ENCODE peak calls at places on chromosomes 3 and 15, in six cellular contexts. One of them, this sample, is unnamed.

GRCh38 chr15:73318463-73319351 is 50.1 kb downstream of the HCN4 start:
- DNase-seq in lung: no peak
- DNase-seq in effector memory CD4-positive, alpha-beta T cell: no peak
- DNase-seq in PC-3: no peak
- DNase-seq in HL-60: no peak
- DNase-seq in brain microvascular endothelial cell: no peak
- DNase-seq in this sample: no peak

GRCh38 chr15:39188314-39188713 is 392.6 kb upstream of the THBS1 start:
- DNase-seq in PC-3: no peak
- DNase-seq in HL-60: no peak
- DNase-seq in effector memory CD4-positive, alpha-beta T cell: no peak
- DNase-seq in lung: no peak
- DNase-seq in brain microvascular endothelial cell: no peak
- DNase-seq in this sample: no peak

GRCh38 chr15:33860749-33861148 is 107.5 kb upstream of the CHRM5 start:
- DNase-seq in PC-3: peak
- DNase-seq in lung: no peak
- DNase-seq in HL-60: no peak
- DNase-seq in brain microvascular endothelial cell: peak
- DNase-seq in effector memory CD4-positive, alpha-beta T cell: no peak
- DNase-seq in this sample: no peak

GRCh38 chr3:170689218-170689874 is 103.5 kb upstream of the SLC7A14 start:
- DNase-seq in HL-60: no peak
- DNase-seq in PC-3: peak
- DNase-seq in lung: peak
- DNase-seq in brain microvascular endothelial cell: peak
- DNase-seq in effector memory CD4-positive, alpha-beta T cell: no peak
- DNase-seq in this sample: no peak

GRCh38 chr3:138950006-138950644 is 3.1 kb downstream of the FOXL2NB start:
- DNase-seq in lung: no peak
- DNase-seq in brain microvascular endothelial cell: no peak
- DNase-seq in effector memory CD4-positive, alpha-beta T cell: no peak
- DNase-seq in HL-60: no peak
- DNase-seq in PC-3: no peak
- DNase-seq in this sample: no peak

GRCh38 chr3:191240432-191240831 is 41.4 kb downstream of the OSTN start:
- DNase-seq in brain microvascular endothelial cell: no peak
- DNase-seq in lung: no peak
- DNase-seq in PC-3: no peak
- DNase-seq in effector memory CD4-positive, alpha-beta T cell: no peak
- DNase-seq in HL-60: no peak
- DNase-seq in this sample: no peak

GRCh38 chr3:25372167-25372566 is 55.9 kb upstream of the RARB start:
- DNase-seq in HL-60: no peak
- DNase-seq in brain microvascular endothelial cell: no peak
- DNase-seq in effector memory CD4-positive, alpha-beta T cell: no peak
- DNase-seq in lung: no peak
- DNase-seq in PC-3: no peak
- DNase-seq in this sample: no peak

GRCh38 chr3:47890832-47891620 is 88.1 kb downstream of the DHX30 start:
- DNase-seq in lung: no peak
- DNase-seq in effector memory CD4-positive, alpha-beta T cell: no peak
- DNase-seq in HL-60: no peak
- DNase-seq in brain microvascular endothelial cell: no peak
- DNase-seq in PC-3: no peak
- DNase-seq in this sample: no peak

GRCh38 chr15:100107606-100108225 is 234.1 kb downstream of the ADAMTS17 start:
- DNase-seq in effector memory CD4-positive, alpha-beta T cell: no peak
- DNase-seq in lung: no peak
- DNase-seq in brain microvascular endothelial cell: no peak
- DNase-seq in PC-3: no peak
- DNase-seq in HL-60: no peak
- DNase-seq in this sample: no peak

GRCh38 chr15:70478251-70478990 is 284.9 kb downstream of the UACA start:
- DNase-seq in effector memory CD4-positive, alpha-beta T cell: no peak
- DNase-seq in brain microvascular endothelial cell: no peak
- DNase-seq in HL-60: no peak
- DNase-seq in PC-3: no peak
- DNase-seq in lung: no peak
- DNase-seq in this sample: no peak

GRCh38 chr3:28316226-28316625 is 32.3 kb upstream of the ZCWPW2 start:
- DNase-seq in PC-3: no peak
- DNase-seq in effector memory CD4-positive, alpha-beta T cell: no peak
- DNase-seq in HL-60: no peak
- DNase-seq in brain microvascular endothelial cell: no peak
- DNase-seq in lung: no peak
- DNase-seq in this sample: no peak

GRCh38 chr3:120839120-120839519 is 68.9 kb upstream of the STXBP5L start:
- DNase-seq in HL-60: no peak
- DNase-seq in PC-3: no peak
- DNase-seq in effector memory CD4-positive, alpha-beta T cell: no peak
- DNase-seq in lung: no peak
- DNase-seq in brain microvascular endothelial cell: no peak
- DNase-seq in this sample: no peak

GRCh38 chr15:48592221-48592731 is 53.2 kb downstream of the FBN1 start:
- DNase-seq in lung: no peak
- DNase-seq in HL-60: no peak
- DNase-seq in PC-3: no peak
- DNase-seq in brain microvascular endothelial cell: peak
- DNase-seq in effector memory CD4-positive, alpha-beta T cell: no peak
- DNase-seq in this sample: no peak

GRCh38 chr3:170470063-170471006 is 51.7 kb downstream of the CLDN11 start:
- DNase-seq in HL-60: no peak
- DNase-seq in PC-3: no peak
- DNase-seq in lung: no peak
- DNase-seq in brain microvascular endothelial cell: no peak
- DNase-seq in effector memory CD4-positive, alpha-beta T cell: no peak
- DNase-seq in this sample: no peak

GRCh38 chr15:75597667-75598341 is 18.7 kb upstream of the PTPN9 start:
- DNase-seq in HL-60: no peak
- DNase-seq in brain microvascular endothelial cell: no peak
- DNase-seq in effector memory CD4-positive, alpha-beta T cell: no peak
- DNase-seq in lung: no peak
- DNase-seq in PC-3: no peak
- DNase-seq in this sample: no peak

GRCh38 chr15:94670436-94671034 is 439.2 kb downstream of the MCTP2 start:
- DNase-seq in PC-3: peak
- DNase-seq in effector memory CD4-positive, alpha-beta T cell: no peak
- DNase-seq in HL-60: no peak
- DNase-seq in brain microvascular endothelial cell: peak
- DNase-seq in lung: no peak
- DNase-seq in this sample: peak

GRCh38 chr3:16807981-16808380 is 76.8 kb upstream of the PLCL2 start:
- DNase-seq in brain microvascular endothelial cell: no peak
- DNase-seq in lung: no peak
- DNase-seq in effector memory CD4-positive, alpha-beta T cell: no peak
- DNase-seq in PC-3: no peak
- DNase-seq in HL-60: no peak
- DNase-seq in this sample: no peak

GRCh38 chr15:99155961-99156443 is 51.1 kb downstream of the SYNM start:
- DNase-seq in PC-3: peak
- DNase-seq in HL-60: peak
- DNase-seq in lung: no peak
- DNase-seq in effector memory CD4-positive, alpha-beta T cell: no peak
- DNase-seq in brain microvascular endothelial cell: no peak
- DNase-seq in this sample: no peak

GRCh38 chr15:94312946-94313345 is 81.6 kb downstream of the MCTP2 start:
- DNase-seq in lung: no peak
- DNase-seq in HL-60: no peak
- DNase-seq in effector memory CD4-positive, alpha-beta T cell: no peak
- DNase-seq in PC-3: no peak
- DNase-seq in brain microvascular endothelial cell: no peak
- DNase-seq in this sample: no peak

GRCh38 chr3:66386925-66387650 is 113.7 kb downstream of the LRIG1 start:
- DNase-seq in lung: no peak
- DNase-seq in effector memory CD4-positive, alpha-beta T cell: no peak
- DNase-seq in brain microvascular endothelial cell: no peak
- DNase-seq in PC-3: no peak
- DNase-seq in HL-60: no peak
- DNase-seq in this sample: no peak

GRCh38 chr3:160616721-160617120 is 51.4 kb upstream of the KPNA4 start:
- DNase-seq in PC-3: peak
- DNase-seq in HL-60: no peak
- DNase-seq in effector memory CD4-positive, alpha-beta T cell: no peak
- DNase-seq in lung: no peak
- DNase-seq in brain microvascular endothelial cell: peak
- DNase-seq in this sample: no peak

GRCh38 chr3:69770219-69770618 is 31.0 kb downstream of the MITF start:
- DNase-seq in effector memory CD4-positive, alpha-beta T cell: no peak
- DNase-seq in HL-60: no peak
- DNase-seq in PC-3: peak
- DNase-seq in lung: no peak
- DNase-seq in brain microvascular endothelial cell: no peak
- DNase-seq in this sample: no peak

GRCh38 chr3:40973141-40973540 is 226.2 kb upstream of the CTNNB1 start:
- DNase-seq in lung: no peak
- DNase-seq in PC-3: no peak
- DNase-seq in HL-60: no peak
- DNase-seq in brain microvascular endothelial cell: no peak
- DNase-seq in effector memory CD4-positive, alpha-beta T cell: no peak
- DNase-seq in this sample: no peak

GRCh38 chr3:40972350-40972749 is 227.0 kb upstream of the CTNNB1 start:
- DNase-seq in PC-3: no peak
- DNase-seq in lung: no peak
- DNase-seq in effector memory CD4-positive, alpha-beta T cell: no peak
- DNase-seq in brain microvascular endothelial cell: no peak
- DNase-seq in HL-60: no peak
- DNase-seq in this sample: no peak

GRCh38 chr3:40970067-40970466 is 229.2 kb upstream of the CTNNB1 start:
- DNase-seq in lung: no peak
- DNase-seq in brain microvascular endothelial cell: no peak
- DNase-seq in effector memory CD4-positive, alpha-beta T cell: no peak
- DNase-seq in PC-3: peak
- DNase-seq in HL-60: no peak
- DNase-seq in this sample: no peak

GRCh38 chr3:40969341-40969740 is 230.0 kb upstream of the CTNNB1 start:
- DNase-seq in PC-3: no peak
- DNase-seq in HL-60: no peak
- DNase-seq in lung: no peak
- DNase-seq in brain microvascular endothelial cell: no peak
- DNase-seq in effector memory CD4-positive, alpha-beta T cell: no peak
- DNase-seq in this sample: no peak

GRCh38 chr3:40971191-40972168 is 227.8 kb upstream of the CTNNB1 start:
- DNase-seq in lung: peak
- DNase-seq in brain microvascular endothelial cell: peak
- DNase-seq in effector memory CD4-positive, alpha-beta T cell: no peak
- DNase-seq in HL-60: peak
- DNase-seq in PC-3: peak
- DNase-seq in this sample: no peak
- H3K27ac ChIP-seq in lung: peak
- H3K27ac ChIP-seq in brain microvascular endothelial cell: peak
- H3K27ac ChIP-seq in effector memory CD4-positive, alpha-beta T cell: no peak
- H3K27ac ChIP-seq in HL-60: peak
- H3K27ac ChIP-seq in PC-3: peak
- H3K27ac ChIP-seq in this sample: no peak

GRCh38 chr15:31265871-31266711 is 60.5 kb upstream of the KLF13 start:
- DNase-seq in lung: peak
- DNase-seq in HL-60: peak
- DNase-seq in brain microvascular endothelial cell: no peak
- DNase-seq in effector memory CD4-positive, alpha-beta T cell: peak
- DNase-seq in PC-3: no peak
- DNase-seq in this sample: peak
- H3K27ac ChIP-seq in lung: no peak
- H3K27ac ChIP-seq in HL-60: peak
- H3K27ac ChIP-seq in brain microvascular endothelial cell: no peak
- H3K27ac ChIP-seq in effector memory CD4-positive, alpha-beta T cell: peak
- H3K27ac ChIP-seq in PC-3: no peak
- H3K27ac ChIP-seq in this sample: no peak

GRCh38 chr3:143507735-143508580 is 340.3 kb downstream of the SLC9A9 start:
- DNase-seq in HL-60: no peak
- DNase-seq in brain microvascular endothelial cell: peak
- DNase-seq in effector memory CD4-positive, alpha-beta T cell: no peak
- DNase-seq in PC-3: peak
- DNase-seq in lung: no peak
- DNase-seq in this sample: no peak
- H3K27ac ChIP-seq in HL-60: no peak
- H3K27ac ChIP-seq in brain microvascular endothelial cell: peak
- H3K27ac ChIP-seq in effector memory CD4-positive, alpha-beta T cell: no peak
- H3K27ac ChIP-seq in PC-3: no peak
- H3K27ac ChIP-seq in lung: no peak
- H3K27ac ChIP-seq in this sample: no peak

GRCh38 chr3:152832046-152832445 is 2.9 kb upstream of the P2RY1 start:
- DNase-seq in PC-3: no peak
- DNase-seq in brain microvascular endothelial cell: no peak
- DNase-seq in HL-60: no peak
- DNase-seq in effector memory CD4-positive, alpha-beta T cell: no peak
- DNase-seq in lung: no peak
- DNase-seq in this sample: no peak

GRCh38 chr3:152835311-152836102 is 576 bp downstream of the P2RY1 start:
- DNase-seq in brain microvascular endothelial cell: peak
- DNase-seq in effector memory CD4-positive, alpha-beta T cell: no peak
- DNase-seq in HL-60: peak
- DNase-seq in PC-3: peak
- DNase-seq in lung: peak
- DNase-seq in this sample: no peak

GRCh38 chr3:152833089-152833488 is 1.8 kb upstream of the P2RY1 start:
- DNase-seq in PC-3: no peak
- DNase-seq in lung: no peak
- DNase-seq in brain microvascular endothelial cell: no peak
- DNase-seq in effector memory CD4-positive, alpha-beta T cell: no peak
- DNase-seq in HL-60: no peak
- DNase-seq in this sample: no peak

GRCh38 chr3:152834354-152835310 is at the start of gene P2RY1:
- DNase-seq in lung: peak
- DNase-seq in brain microvascular endothelial cell: peak
- DNase-seq in PC-3: peak
- DNase-seq in effector memory CD4-positive, alpha-beta T cell: no peak
- DNase-seq in HL-60: peak
- DNase-seq in this sample: no peak

GRCh38 chr3:152836269-152836668 is 1.3 kb downstream of the P2RY1 start:
- DNase-seq in HL-60: no peak
- DNase-seq in PC-3: no peak
- DNase-seq in lung: no peak
- DNase-seq in brain microvascular endothelial cell: no peak
- DNase-seq in effector memory CD4-positive, alpha-beta T cell: no peak
- DNase-seq in this sample: no peak
- H3K27ac ChIP-seq in HL-60: no peak
- H3K27ac ChIP-seq in PC-3: no peak
- H3K27ac ChIP-seq in lung: no peak
- H3K27ac ChIP-seq in brain microvascular endothelial cell: no peak
- H3K27ac ChIP-seq in effector memory CD4-positive, alpha-beta T cell: no peak
- H3K27ac ChIP-seq in this sample: no peak

GRCh38 chr3:116166121-116166520 is 279.2 kb downstream of the LSAMP start:
- DNase-seq in PC-3: no peak
- DNase-seq in brain microvascular endothelial cell: no peak
- DNase-seq in effector memory CD4-positive, alpha-beta T cell: no peak
- DNase-seq in HL-60: no peak
- DNase-seq in lung: no peak
- DNase-seq in this sample: no peak
- H3K27ac ChIP-seq in PC-3: no peak
- H3K27ac ChIP-seq in brain microvascular endothelial cell: no peak
- H3K27ac ChIP-seq in effector memory CD4-positive, alpha-beta T cell: no peak
- H3K27ac ChIP-seq in HL-60: no peak
- H3K27ac ChIP-seq in lung: no peak
- H3K27ac ChIP-seq in this sample: peak

GRCh38 chr3:64152100-64152499 is 73.2 kb downstream of the PRICKLE2 start:
- DNase-seq in brain microvascular endothelial cell: peak
- DNase-seq in lung: peak
- DNase-seq in PC-3: peak
- DNase-seq in HL-60: no peak
- DNase-seq in effector memory CD4-positive, alpha-beta T cell: no peak
- DNase-seq in this sample: no peak
- H3K27ac ChIP-seq in brain microvascular endothelial cell: peak
- H3K27ac ChIP-seq in lung: no peak
- H3K27ac ChIP-seq in PC-3: no peak
- H3K27ac ChIP-seq in HL-60: no peak
- H3K27ac ChIP-seq in effector memory CD4-positive, alpha-beta T cell: no peak
- H3K27ac ChIP-seq in this sample: no peak

GRCh38 chr15:91940466-91941381 is 87.2 kb downstream of the SLCO3A1 start:
- DNase-seq in PC-3: no peak
- DNase-seq in effector memory CD4-positive, alpha-beta T cell: no peak
- DNase-seq in brain microvascular endothelial cell: no peak
- DNase-seq in HL-60: no peak
- DNase-seq in lung: peak
- DNase-seq in this sample: no peak
- H3K27ac ChIP-seq in PC-3: no peak
- H3K27ac ChIP-seq in effector memory CD4-positive, alpha-beta T cell: no peak
- H3K27ac ChIP-seq in brain microvascular endothelial cell: no peak
- H3K27ac ChIP-seq in HL-60: no peak
- H3K27ac ChIP-seq in lung: peak
- H3K27ac ChIP-seq in this sample: no peak

This sample was measured in SK-N-MC.